ENCODE peak calls at places on chromosomes 12 and 14, in nine cellular contexts. F, H, K, J, B, V, L, P and Z are unnamed samples.

GRCh38 chr12:118103601-118104382 is at the start of gene VSIG10:
- DNase-seq in F (peak; percentile 67), H (peak; percentile 58), K (peak; percentile 51), J (peak; percentile 92), B (peak; percentile 88), V (peak; percentile 7), L (peak; percentile 54), P (peak; percentile 80), Z (peak; percentile 68)

GRCh38 chr14:77376380-77376770 is 519 bp downstream of the TMED8 start:
- DNase-seq in F (no peak), H (no peak), K (peak; percentile 17), J (peak; percentile 10), B (peak; percentile 7), V (peak; percentile 21), L (no peak), P (peak; percentile 36), Z (peak; percentile 33)

GRCh38 chr14:69398818-69399210 is 322 bp downstream of the SLC39A9 start:
- DNase-seq in F (no peak), H (no peak), K (no peak), J (no peak), B (no peak), V (no peak), L (no peak), P (no peak), Z (no peak)

GRCh38 chr14:89667983-89668382 is 250.9 kb upstream of the FOXN3 start:
- DNase-seq in F (no peak), H (no peak), K (no peak), J (no peak), B (no peak), V (no peak), L (no peak), P (peak; percentile 25), Z (no peak)

GRCh38 chr14:66234411-66234810 is 251.8 kb upstream of the CCDC196 start:
- DNase-seq in F (no peak), H (no peak), K (no peak), J (no peak), B (no peak), V (no peak), L (no peak), P (no peak), Z (no peak)

GRCh38 chr12:19198272-19198671 is 68.7 kb downstream of the PLEKHA5 start:
- DNase-seq in F (peak; percentile 95), H (no peak), K (peak; percentile 88), J (no peak), B (peak; percentile 42), V (no peak), L (no peak), P (peak; percentile 91), Z (peak; percentile 62)

GRCh38 chr14:81246561-81247270 is 26.0 kb upstream of the GTF2A1 start:
- DNase-seq in F (no peak), H (no peak), K (peak; percentile 87), J (no peak), B (no peak), V (no peak), L (no peak), P (peak; percentile 76), Z (no peak)

GRCh38 chr12:110266980-110267620 is 13.9 kb upstream of the ATP2A2 start:
- DNase-seq in F (no peak), H (no peak), K (peak; percentile 35), J (no peak), B (no peak), V (no peak), L (peak; percentile 56), P (peak; percentile 92), Z (peak; percentile 94)

GRCh38 chr12:91072931-91073330 is 15.1 kb upstream of the KERA start:
- DNase-seq in F (no peak), H (no peak), K (no peak), J (no peak), B (no peak), V (no peak), L (no peak), P (no peak), Z (no peak)

GRCh38 chr12:11672833-11673232 is 23.4 kb downstream of the ETV6 start:
- DNase-seq in F (no peak), H (no peak), K (no peak), J (no peak), B (no peak), V (no peak), L (peak; percentile 37), P (no peak), Z (no peak)

GRCh38 chr12:119803391-119803791 is 73.7 kb downstream of the CIT start:
- DNase-seq in F (no peak), H (peak; percentile 12), K (no peak), J (no peak), B (peak; percentile 66), V (no peak), L (peak; percentile 60), P (peak; percentile 43), Z (peak; percentile 12)

GRCh38 chr12:131487379-131488129 is 223.3 kb upstream of the SFSWAP start:
- DNase-seq in F (no peak), H (no peak), K (peak; percentile 2), J (peak; percentile 65), B (no peak), V (no peak), L (no peak), P (no peak), Z (peak; percentile 41)